ENCODE peak calls at places on chromosomes 3 and 15, in eight cellular contexts. V is NCI-H510A treated with DMSO at 0.1 percent for 48 hours; W is HCT116; O is GM12891; Y is AG10803; R is stimulated activated CD4-positive, alpha-beta T cell treated with anti-CD3 and anti-CD28 coated beads, TNF-alpha, amount 100 ng/mL, for 4 hours; C is activated gamma-delta T cell treated with Interleukin-2 at 50 U/mL for 16 hours; K is HFF-Myc. P is an unnamed sample.

GRCh38 chr15:56040081-56041035 is 46.9 kb upstream of the NEDD4 start:
- DNase-seq in V (peak), W (peak), O (no peak), Y (peak), R (no peak), C (no peak), K (peak), P (no peak)

GRCh38 chr15:29103825-29104565 is 165.6 kb downstream of the NSMCE3 start:
- DNase-seq in V (no peak), W (peak), O (peak), Y (peak), R (peak), C (peak), K (peak), P (peak)

GRCh38 chr3:15646924-15647511 is 45.5 kb downstream of the BTD start:
- DNase-seq in V (no peak), W (peak), O (no peak), Y (peak), R (no peak), C (no peak), K (peak), P (no peak)

GRCh38 chr3:127002195-127003174 is 19.6 kb downstream of the PLXNA1 start:
- DNase-seq in V (no peak), W (no peak), O (no peak), Y (peak), R (no peak), C (no peak), K (peak), P (no peak)

GRCh38 chr15:70127288-70127746 is 29.6 kb upstream of the TLE3 start:
- DNase-seq in V (no peak), W (no peak), O (no peak), Y (no peak), R (no peak), C (no peak), K (no peak), P (no peak)

GRCh38 chr3:78410077-78410476 is 1357.7 kb downstream of the ROBO1 start:
- DNase-seq in V (no peak), W (no peak), O (no peak), Y (no peak), R (no peak), C (no peak), K (no peak), P (no peak)

GRCh38 chr3:113249111-113249510 is 37.8 kb downstream of the BOC start:
- DNase-seq in V (no peak), W (no peak), O (no peak), Y (peak), R (no peak), C (no peak), K (peak), P (no peak)

GRCh38 chr3:117665311-117665710 is 955.7 kb downstream of the TUSC7 start:
- DNase-seq in V (peak), W (no peak), O (no peak), Y (no peak), R (no peak), C (no peak), K (no peak), P (no peak)

GRCh38 chr15:28871168-28871567 is 14.6 kb upstream of the APBA2 start:
- DNase-seq in V (no peak), W (no peak), O (no peak), Y (no peak), R (no peak), C (no peak), K (no peak), P (no peak)

GRCh38 chr3:41986566-41986965 is 24.7 kb upstream of the ULK4 start:
- DNase-seq in V (no peak), W (no peak), O (no peak), Y (no peak), R (no peak), C (no peak), K (no peak), P (no peak)

GRCh38 chr15:82108489-82109078 is 62.8 kb upstream of the MEX3B start:
- DNase-seq in V (peak), W (peak), O (peak), Y (peak), R (peak), C (peak), K (no peak), P (peak)

GRCh38 chr15:33735637-33736247 is 232.6 kb upstream of the CHRM5 start:
- DNase-seq in V (peak), W (peak), O (no peak), Y (peak), R (no peak), C (no peak), K (no peak), P (no peak)

GRCh38 chr3:102156426-102156825 is 278.4 kb upstream of the ZPLD1 start:
- DNase-seq in V (no peak), W (no peak), O (no peak), Y (peak), R (no peak), C (no peak), K (peak), P (no peak)

GRCh38 chr15:91824256-91824655 is 29.3 kb upstream of the SLCO3A1 start:
- DNase-seq in V (no peak), W (no peak), O (no peak), Y (no peak), R (no peak), C (no peak), K (no peak), P (no peak)

GRCh38 chr3:52490938-52491526 is 4.1 kb upstream of the STAB1 start:
- DNase-seq in V (no peak), W (no peak), O (no peak), Y (no peak), R (no peak), C (no peak), K (no peak), P (no peak)

GRCh38 chr3:182149594-182149993 is 437.9 kb downstream of the SOX2 start:
- DNase-seq in V (no peak), W (no peak), O (no peak), Y (no peak), R (no peak), C (no peak), K (no peak), P (no peak)

GRCh38 chr3:176041812-176042211 is 1155.5 kb downstream of the TBL1XR1 start:
- DNase-seq in V (no peak), W (no peak), O (no peak), Y (peak), R (no peak), C (no peak), K (no peak), P (no peak)

GRCh38 chr3:63974451-63974850 is 48.8 kb downstream of the PSMD6 start:
- DNase-seq in V (no peak), W (no peak), O (no peak), Y (no peak), R (no peak), C (no peak), K (no peak), P (no peak)

P was measured in activated CD4-positive, alpha-beta T cell treated with anti-CD3 and anti-CD28 coated beads for 1 hour.